ENCODE peak calls at places on chromosomes 12 and 14, in eight cellular contexts. Y is heart right ventricle, G is heart left ventricle, N is HepG2, M is Peyer's patch, I is A549, A is endodermal cell, X is uterus. W is an unnamed sample.

GRCh38 chr14:66228267-66228970 is 257.8 kb upstream of the CCDC196 start:
- DNase-seq in Y (no peak), G (no peak), N (no peak), M (no peak), I (no peak), A (no peak), X (no peak), W (no peak)

GRCh38 chr14:64762044-64763034 is 58.1 kb downstream of the PLEKHG3 start:
- DNase-seq in Y (peak; percentile 85), G (peak; percentile 91), N (peak; percentile 35), M (no peak), I (peak; percentile 90), A (peak; percentile 67), X (peak; percentile 91), W (peak; percentile 97)

GRCh38 chr12:119660074-119660473 is 7.9 kb upstream of the PRKAB1 start:
- DNase-seq in Y (no peak), G (no peak), N (no peak), M (no peak), I (no peak), A (no peak), X (no peak), W (no peak)

GRCh38 chr12:120674172-120674571 is 12.8 kb upstream of the MLEC start:
- DNase-seq in Y (no peak), G (no peak), N (no peak), M (peak; percentile 62), I (no peak), A (no peak), X (no peak), W (no peak)

GRCh38 chr12:94649349-94650142 is 811 bp downstream of the TMCC3 start:
- DNase-seq in Y (peak; percentile 63), G (peak; percentile 82), N (no peak), M (no peak), I (peak; percentile 34), A (peak; percentile 89), X (peak; percentile 51), W (no peak)

GRCh38 chr12:47377414-47378221 is 297.9 kb upstream of the AMIGO2 start:
- DNase-seq in Y (peak; percentile 92), G (peak; percentile 91), N (no peak), M (peak; percentile 46), I (peak; percentile 90), A (no peak), X (peak; percentile 100), W (peak; percentile 51)

GRCh38 chr12:34109390-34109789 is 87.1 kb downstream of the ALG10 start:
- DNase-seq in Y (no peak), G (no peak), N (no peak), M (no peak), I (no peak), A (no peak), X (no peak), W (no peak)

GRCh38 chr12:50066402-50066801 is 9.0 kb downstream of the ASIC1 start:
- DNase-seq in Y (no peak), G (peak; percentile 35), N (no peak), M (no peak), I (no peak), A (peak; percentile 91), X (no peak), W (peak; percentile 51)

GRCh38 chr14:105859717-105860614 is 333.6 kb downstream of the TMEM121 start:
- DNase-seq in Y (peak; percentile 8), G (peak; percentile 60), N (no peak), M (peak; percentile 16), I (no peak), A (peak; percentile 5), X (peak; percentile 5), W (peak; percentile 57)

GRCh38 chr14:100436745-100437406 is 113.7 kb downstream of the SLC25A47 start:
- DNase-seq in Y (no peak), G (no peak), N (no peak), M (no peak), I (no peak), A (peak; percentile 28), X (no peak), W (no peak)

GRCh38 chr14:86626530-86626929 is 1096.6 kb downstream of the FLRT2 start:
- DNase-seq in Y (no peak), G (no peak), N (no peak), M (no peak), I (no peak), A (no peak), X (no peak), W (no peak)

GRCh38 chr14:92513204-92513965 is at the start of gene RIN3:
- DNase-seq in Y (peak; percentile 66), G (peak; percentile 88), N (peak; percentile 38), M (peak; percentile 42), I (peak; percentile 46), A (peak; percentile 89), X (peak; percentile 53), W (no peak)

GRCh38 chr12:55929306-55929791 is 1.6 kb upstream of the DGKA start:
- DNase-seq in Y (peak; percentile 24), G (peak; percentile 68), N (no peak), M (peak; percentile 94), I (no peak), A (no peak), X (no peak), W (no peak)

GRCh38 chr12:81284137-81284536 is 206.3 kb downstream of the ACSS3 start:
- DNase-seq in Y (no peak), G (no peak), N (no peak), M (no peak), I (no peak), A (peak; percentile 49), X (no peak), W (no peak)

GRCh38 chr14:92637228-92637627 is 111.2 kb downstream of the LGMN start:
- DNase-seq in Y (no peak), G (no peak), N (no peak), M (no peak), I (no peak), A (peak; percentile 86), X (no peak), W (no peak)

GRCh38 chr12:120230326-120230973 is 29.5 kb upstream of the RPLP0 start:
- DNase-seq in Y (peak; percentile 64), G (peak; percentile 52), N (peak; percentile 89), M (peak; percentile 30), I (peak; percentile 96), A (peak; percentile 100), X (peak; percentile 79), W (peak; percentile 92)

GRCh38 chr12:103735291-103735690 is 105.7 kb downstream of the NT5DC3 start:
- DNase-seq in Y (no peak), G (no peak), N (no peak), M (no peak), I (no peak), A (no peak), X (no peak), W (no peak)

GRCh38 chr14:103802353-103802752 is 45.0 kb downstream of the PPP1R13B start:
- DNase-seq in Y (no peak), G (no peak), N (no peak), M (no peak), I (no peak), A (no peak), X (no peak), W (peak; percentile 52)

GRCh38 chr12:120445911-120446909 is at the start of the genes GATC and TRIAP1:
- DNase-seq in Y (peak; percentile 86), G (peak; percentile 92), N (peak; percentile 71), M (peak; percentile 79), I (peak; percentile 72), A (peak; percentile 98), X (peak; percentile 84), W (peak; percentile 82)

GRCh38 chr14:82366803-82367202 is 833.1 kb upstream of the SEL1L start:
- DNase-seq in Y (no peak), G (no peak), N (no peak), M (no peak), I (no peak), A (no peak), X (no peak), W (no peak)
- TF ChIP-seq CTCF in Y (no peak), G (no peak), N (no peak), M (no peak), I (no peak), A (peak; percentile 77), X (no peak), W (no peak)

GRCh38 chr14:99266181-99267178 is 5.5 kb downstream of the BCL11B start:
- DNase-seq in Y (peak; percentile 76), G (peak; percentile 89), N (peak; percentile 24), M (peak; percentile 72), I (peak; percentile 65), A (peak; percentile 93), X (peak; percentile 74), W (no peak)
- H3K27ac ChIP-seq in Y (peak overlapping the region; percentile 81), G (no peak overlapping the region), N (no peak overlapping the region), M (no peak overlapping the region), I (peak overlapping the region; percentile 49), A (no peak overlapping the region), X (no peak overlapping the region), W (no peak overlapping the region)

DNA sequence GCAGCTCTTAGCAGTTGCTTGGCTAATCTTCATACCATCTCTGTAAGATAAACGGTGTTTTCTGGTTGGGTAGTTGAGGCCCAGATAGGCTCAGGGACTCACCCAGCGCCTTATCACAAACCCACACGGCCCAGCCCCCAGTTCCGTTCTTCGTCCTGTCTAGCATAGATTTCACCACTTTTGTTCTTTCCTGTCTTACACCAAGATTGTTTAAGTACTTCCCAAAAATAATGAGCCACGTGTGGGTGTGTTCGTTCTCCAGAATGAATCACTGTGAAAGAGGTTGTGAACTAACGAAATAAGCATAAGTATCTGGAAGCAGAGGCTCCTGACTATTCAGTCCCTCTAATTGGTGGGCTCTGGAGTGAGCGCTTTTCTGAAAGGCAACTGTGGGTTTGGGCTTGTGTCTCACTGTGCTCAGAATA is 21.4 kb downstream of the ACVR1B start:
- DNase-seq in Y (peak; percentile 32), G (no peak), N (no peak), M (peak; percentile 62), I (no peak), A (no peak), X (peak; percentile 47), W (no peak)
- H3K4me1 ChIP-seq in Y (peaks cover 37% of the 10 kb centered on the region), G (peaks cover 7% of the 10 kb centered on the region), N (peaks cover 72% of the 10 kb centered on the region), M (peaks cover 30% of the 10 kb centered on the region), I (peaks cover 66% of the 10 kb centered on the region), A (peaks cover 39% of the 10 kb centered on the region), X (no peaks in the 10 kb centered on the region), W (peaks cover 35% of the 10 kb centered on the region)

DNA sequence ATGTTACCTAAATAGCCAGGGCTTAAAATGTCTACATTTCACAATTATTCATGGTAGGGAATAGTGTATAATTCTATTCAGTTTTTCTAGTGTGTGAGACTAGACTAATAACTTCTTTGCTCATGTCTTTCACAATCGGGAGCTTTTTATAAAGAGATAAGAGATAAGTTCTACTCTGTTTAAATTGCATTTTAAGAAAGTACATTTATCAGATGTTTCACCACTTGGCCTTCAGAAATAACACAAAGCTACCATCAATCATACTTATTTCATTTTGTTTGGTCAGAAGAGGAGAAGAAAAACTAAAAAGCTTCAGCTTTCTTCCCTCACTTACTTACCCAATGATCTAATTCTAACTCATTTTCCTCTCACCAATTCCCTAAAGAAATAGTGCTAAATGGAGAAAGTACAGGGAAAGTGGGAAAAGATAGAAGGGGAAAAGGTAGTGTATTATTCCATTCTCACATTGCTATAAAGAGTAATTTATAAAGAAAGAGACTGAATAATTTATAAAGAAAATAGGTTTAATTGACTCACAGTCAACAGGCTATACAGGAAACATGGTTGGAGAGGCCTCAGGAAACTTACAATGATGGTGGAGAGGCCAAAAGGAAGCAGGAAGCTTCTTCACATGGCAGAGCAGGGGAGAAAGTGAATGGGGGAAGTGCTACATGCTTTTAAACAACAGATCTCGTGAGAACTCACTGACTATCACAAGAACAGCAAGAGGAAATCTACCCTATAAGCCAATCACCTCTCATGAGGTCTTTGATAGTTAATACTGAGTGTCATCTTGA is 725.2 kb upstream of the FLRT2 start:
- DNase-seq in Y (no peak), G (no peak), N (no peak), M (no peak), I (no peak), A (no peak), X (no peak), W (no peak)
- TF ChIP-seq CTCF in Y (no peak), G (no peak), N (no peak), M (no peak), I (no peak), A (no peak), X (no peak), W (no peak)